ENCODE peak calls at places on chromosomes 5 and 9, in nine cellular contexts. P is HEK293T; R is activated CD4-positive, alpha-beta memory T cell treated with anti-CD3 and anti-CD28 coated beads, Interleukin-2, amount 10 ng/mL, durations not matched to agents 7 days and 5 days; L is dorsolateral prefrontal cortex; Q is H54; Z is HT1080; B is left cardiac atrium; W is germinal center; A is AG09309. X is an unnamed sample.

GRCh38 chr9:120434532-120434931 is 145.4 kb downstream of the CDK5RAP2 start:
- DNase-seq in Q (no peak), Z (no peak), R (no peak), B (peak; percentile 61), A (no peak), L (no peak), W (no peak), P (no peak), X (no peak)

GRCh38 chr9:93133641-93134017 is 422 bp downstream of the NINJ1 start:
- DNase-seq in L (peak; percentile 48), R (peak; percentile 63), Z (peak; percentile 41), W (peak; percentile 59), A (peak; percentile 55), B (peak; percentile 86), P (peak; percentile 60), Q (peak; percentile 86), X (peak; percentile 50)

GRCh38 chr9:83999141-83999918 is 18.7 kb downstream of the RMI1 start:
- DNase-seq in A (no peak), Q (no peak), B (no peak), P (no peak), R (no peak), L (no peak), Z (no peak), W (no peak), X (no peak)

GRCh38 chr9:89548210-89548609 is 50.3 kb upstream of the SEMA4D start:
- DNase-seq in B (no peak), A (no peak), P (no peak), Z (no peak), Q (no peak), W (no peak), L (no peak), R (peak; percentile 16), X (no peak)

GRCh38 chr9:34659592-34660253 is 2.7 kb downstream of the CCL27 start:
- DNase-seq in B (no peak), A (no peak), R (no peak), P (no peak), Q (no peak), W (no peak), L (no peak), Z (peak; percentile 25), X (no peak)

GRCh38 chr5:1001406-1002270 is 7.0 kb upstream of the NKD2 start:
- DNase-seq in A (no peak), W (no peak), R (no peak), Z (no peak), Q (no peak), B (no peak), L (peak; percentile 2), P (no peak), X (no peak)

GRCh38 chr5:179342577-179342976 is 2.7 kb downstream of the ADAMTS2 start:
- DNase-seq in L (no peak), B (peak; percentile 40), A (peak; percentile 45), Z (no peak), Q (no peak), W (no peak), P (no peak), R (no peak), X (no peak)

GRCh38 chr5:14510156-14510734 is 71.3 kb upstream of the OTULINL start:
- DNase-seq in P (no peak), R (no peak), Z (no peak), Q (no peak), B (no peak), L (peak; percentile 75), W (no peak), A (no peak), X (no peak)

GRCh38 chr9:115997923-115998322 is 155.7 kb upstream of the PAPPA start:
- DNase-seq in Q (no peak), P (no peak), W (no peak), L (no peak), B (no peak), Z (peak; percentile 42), A (peak; percentile 77), R (no peak), X (no peak)

GRCh38 chr9:82797539-82797938 is 265.4 kb downstream of the RASEF start:
- DNase-seq in Q (no peak), L (peak; percentile 32), B (peak; percentile 66), Z (no peak), R (no peak), P (no peak), A (no peak), W (no peak), X (no peak)

GRCh38 chr5:132747064-132747692 is at the start of gene CCNI2:
- DNase-seq in Q (no peak), Z (no peak), P (peak; percentile 49), W (peak; percentile 72), B (no peak), A (no peak), L (no peak), R (peak; percentile 67), X (no peak)

GRCh38 chr5:149143470-149143869 is 2.2 kb downstream of the ABLIM3 start:
- DNase-seq in B (peak; percentile 45), Q (no peak), R (no peak), Z (no peak), A (peak; percentile 38), W (no peak), P (no peak), L (peak; percentile 42), X (no peak)

GRCh38 chr9:34884732-34885131 is 73.4 kb upstream of the PHF24 start:
- DNase-seq in L (no peak), B (no peak), Q (no peak), W (peak; percentile 14), Z (no peak), P (no peak), R (no peak), A (no peak), X (no peak)

GRCh38 chr5:107669543-107670027 is 1.2 kb downstream of the EFNA5 start:
- DNase-seq in Z (peak; percentile 53), B (peak; percentile 61), L (peak; percentile 10), A (no peak), R (no peak), W (no peak), Q (peak; percentile 44), P (no peak), X (peak; percentile 44)

GRCh38 chr5:33933723-33934544 is 2.3 kb upstream of the RXFP3 start:
- DNase-seq in Z (peak; percentile 68), L (no peak), B (no peak), P (no peak), Q (no peak), R (no peak), A (no peak), W (no peak), X (no peak)

GRCh38 chr9:122370303-122370702 is 521 bp upstream of the PTGS1 start:
- DNase-seq in W (peak; percentile 50), A (no peak), P (no peak), R (no peak), L (no peak), B (peak; percentile 53), Q (no peak), Z (no peak), X (no peak)

GRCh38 chr5:320524-321232 is 836 bp upstream of the AHRR start:
- DNase-seq in P (no peak), A (no peak), L (no peak), W (no peak), Q (no peak), R (no peak), B (no peak), Z (no peak), X (no peak)

GRCh38 chr5:170471551-170472212 is 32.1 kb upstream of the KCNIP1 start:
- DNase-seq in A (no peak), W (no peak), P (no peak), Z (no peak), L (no peak), B (no peak), R (peak; percentile 9), Q (no peak), X (no peak)

GRCh38 chr5:179176571-179177230 is 116.5 kb downstream of the ZNF354C start:
- DNase-seq in A (no peak), Q (no peak), B (no peak), W (no peak), P (no peak), R (no peak), Z (no peak), L (no peak), X (no peak)

GRCh38 chr5:181189363-181189961 is 15.5 kb downstream of the TRIM7 start:
- DNase-seq in B (no peak), Z (no peak), P (no peak), R (peak; percentile 51), Q (no peak), A (no peak), W (no peak), L (peak; percentile 47), X (no peak)